ENCODE peak calls at places on chromosomes 5 and 9, in ten cellular contexts. M is lower lobe of right lung; O is D341Med; H is SW 1271; G is LoVo; T is effector CD4-positive, alpha-beta T cell; W is cardiac muscle cell; Q is stimulated activated CD4-positive, alpha-beta T cell treated with anti-CD3 and anti-CD28 coated beads, Interleukin-12 subunit alpha, Interleukin-12 subunit beta, amount 100 ng/mL, for 48 hours; N is kidney tubule cell; C is effector CD8-positive, alpha-beta T cell. S is an unnamed sample.

GRCh38 chr9:36436909-36437308 is 36.8 kb upstream of the RNF38 start:
- DNase-seq in M (peak), O (no peak), H (no peak), G (no peak), T (no peak), W (peak), Q (no peak), N (no peak), C (no peak), S (no peak)

GRCh38 chr9:124839612-124840299 is 13.5 kb upstream of the WDR38 start:
- DNase-seq in M (no peak), O (no peak), H (no peak), G (no peak), T (no peak), W (no peak), Q (no peak), N (peak), C (no peak), S (no peak)

GRCh38 chr5:33321026-33321425 is 119.7 kb upstream of the TARS1 start:
- DNase-seq in M (no peak), O (no peak), H (no peak), G (no peak), T (no peak), W (no peak), Q (no peak), N (peak), C (no peak), S (no peak)

GRCh38 chr9:133455936-133456335 is 3.8 kb upstream of the CACFD1 start:
- DNase-seq in M (no peak), O (no peak), H (no peak), G (no peak), T (no peak), W (no peak), Q (no peak), N (no peak), C (no peak), S (no peak)

GRCh38 chr5:174560861-174561260 is 163.5 kb upstream of the MSX2 start:
- DNase-seq in M (no peak), O (no peak), H (no peak), G (no peak), T (no peak), W (no peak), Q (no peak), N (peak), C (no peak), S (no peak)

GRCh38 chr5:59660737-59661136 is 232.8 kb downstream of the PDE4D start:
- DNase-seq in M (no peak), O (no peak), H (peak), G (no peak), T (no peak), W (peak), Q (no peak), N (peak), C (no peak), S (no peak)

GRCh38 chr5:154524846-154525245 is 46.8 kb upstream of the HAND1 start:
- DNase-seq in M (no peak), O (no peak), H (no peak), G (no peak), T (no peak), W (no peak), Q (no peak), N (no peak), C (no peak), S (no peak)

GRCh38 chr9:5698004-5698403 is 69.1 kb downstream of the RIC1 start:
- DNase-seq in M (no peak), O (no peak), H (no peak), G (no peak), T (no peak), W (no peak), Q (no peak), N (no peak), C (no peak), S (no peak)

GRCh38 chr5:168736201-168736940 is 157.2 kb upstream of the PANK3 start:
- DNase-seq in M (no peak), O (no peak), H (no peak), G (no peak), T (no peak), W (peak), Q (no peak), N (no peak), C (no peak), S (no peak)